ENCODE peak calls at places on chromosomes 3 and 15, in seven cellular contexts. V is breast epithelium, Y is stomach, K is HCT116, O is right lobe of liver, B is sigmoid colon, N is adrenal gland. Z is an unnamed sample. For H3K4me1, the result is how much of the 10 kb centered on the place peaks cover.

GRCh38 chr3:58769065-58769464 is 102.5 kb upstream of the FAM3D start:
- DNase-seq in K (no peak), V (no peak), O (no peak), Y (no peak), B (no peak), N (no peak), Z (no peak)

GRCh38 chr15:76932090-76932966 is 779 bp downstream of the RCN2 start:
- DNase-seq in N (no peak), B (no peak), Y (no peak), K (no peak), O (no peak), V (no peak), Z (peak)

GRCh38 chr3:167743799-167744198 is 8.3 kb downstream of the SERPINI1 start:
- DNase-seq in V (no peak), N (no peak), B (no peak), Y (no peak), O (no peak), K (no peak), Z (no peak)

GRCh38 chr15:36808401-36809160 is 229.2 kb downstream of the CDIN1 start:
- DNase-seq in V (no peak), K (no peak), Y (peak), B (no peak), O (peak), N (peak), Z (no peak)

GRCh38 chr15:100221461-100222348 is 120.1 kb downstream of the ADAMTS17 start:
- DNase-seq in K (no peak), Y (no peak), V (peak), B (no peak), O (no peak), N (no peak), Z (no peak)

GRCh38 chr3:4853749-4854140 is 125.5 kb upstream of the BHLHE40 start:
- DNase-seq in K (no peak), N (no peak), O (no peak), V (no peak), Y (no peak), B (no peak), Z (no peak)

GRCh38 chr3:55868347-55868746 is 381.2 kb upstream of the WNT5A start:
- DNase-seq in Y (no peak), V (no peak), O (no peak), N (no peak), B (no peak), K (no peak), Z (no peak)

GRCh38 chr3:59451041-59451763 is 401.4 kb upstream of the CFAP20DC start:
- DNase-seq in O (no peak), K (no peak), Y (no peak), V (no peak), N (no peak), B (no peak), Z (no peak)

GRCh38 chr3:189945935-189946709 is 174.6 kb downstream of the P3H2 start:
- DNase-seq in N (no peak), B (no peak), O (no peak), K (no peak), Y (no peak), V (no peak), Z (no peak)

GRCh38 chr15:48644827-48645557 is 517 bp downstream of the FBN1 start:
- DNase-seq in K (no peak), V (no peak), B (peak), N (peak), O (peak), Y (no peak), Z (peak)

GRCh38 chr3:155753038-155753647 is 8.3 kb upstream of the PLCH1 start:
- DNase-seq in V (no peak), Y (no peak), B (no peak), O (no peak), K (no peak), N (no peak), Z (no peak)

GRCh38 chr3:139758654-139759291 is 81.0 kb upstream of the NMNAT3 start:
- DNase-seq in N (no peak), K (no peak), B (no peak), V (no peak), O (peak), Y (no peak), Z (peak)

GRCh38 chr3:21174461-21174860 is 576.5 kb downstream of the ZNF385D start:
- DNase-seq in O (no peak), K (no peak), Y (no peak), N (no peak), B (no peak), V (no peak), Z (no peak)

GRCh38 chr3:191484461-191484860 is 23.5 kb downstream of the PYDC2 start:
- DNase-seq in O (no peak), K (peak), Y (no peak), V (no peak), B (no peak), N (no peak), Z (no peak)

GRCh38 chr15:80906159-80906775 is 83.4 kb downstream of the MESD start:
- DNase-seq in N (no peak), Y (no peak), V (no peak), B (no peak), O (no peak), K (peak), Z (no peak)

GRCh38 chr3:22861426-22861825 is 341.7 kb upstream of the UBE2E2 start:
- DNase-seq in O (no peak), B (no peak), K (no peak), V (no peak), Y (no peak), N (no peak), Z (no peak)

GRCh38 chr3:65627102-65627501 is 411.6 kb downstream of the MAGI1 start:
- DNase-seq in Y (no peak), K (no peak), V (no peak), O (no peak), N (no peak), B (no peak), Z (no peak)

DNA sequence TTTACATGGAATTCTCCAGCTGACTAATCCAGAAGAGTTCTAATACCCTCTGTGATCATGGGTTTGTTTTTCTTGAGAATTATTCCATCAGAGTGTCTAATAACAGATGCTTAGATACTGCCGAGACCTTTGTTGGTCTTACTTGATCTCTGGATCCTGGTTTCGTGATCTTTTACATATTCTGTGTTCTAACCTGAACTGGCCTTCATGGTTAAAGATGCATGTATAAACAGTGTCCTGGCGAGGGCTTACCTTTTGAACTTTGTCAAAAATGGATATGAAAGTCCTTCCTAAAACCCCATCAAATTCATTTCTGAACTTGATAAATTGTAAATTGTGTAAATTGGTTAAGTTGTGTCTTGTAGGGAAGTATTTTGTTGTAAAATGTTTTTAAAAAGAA is 24.8 kb downstream of the UBE2Q2 start:
- DNase-seq in O (no peak), K (no peak), N (no peak), Y (no peak), V (no peak), B (no peak), Z (no peak)
- H3K4me3 ChIP-seq in O (no peak), K (no peak), N (no peak), Y (no peak), V (no peak), B (no peak), Z (no peak)

GRCh38 chr3:170867552-170867951 is 2.4 kb downstream of the RPL22L1 start:
- DNase-seq in K (no peak), V (no peak), B (no peak), Y (no peak), O (no peak), N (no peak), Z (no peak)
- H3K27ac ChIP-seq in K (peak), V (no peak), B (no peak), Y (no peak), O (no peak), N (no peak), Z (no peak)

GRCh38 chr15:69392352-69392751 is 21.8 kb upstream of the KIF23 start:
- DNase-seq in K (no peak), O (no peak), B (no peak), Y (no peak), N (no peak), V (no peak), Z (no peak)
- H3K4me1 ChIP-seq in K (under half), O (under half), B (under half), Y (under half), N (under half), V (under half), Z (under half)

DNA sequence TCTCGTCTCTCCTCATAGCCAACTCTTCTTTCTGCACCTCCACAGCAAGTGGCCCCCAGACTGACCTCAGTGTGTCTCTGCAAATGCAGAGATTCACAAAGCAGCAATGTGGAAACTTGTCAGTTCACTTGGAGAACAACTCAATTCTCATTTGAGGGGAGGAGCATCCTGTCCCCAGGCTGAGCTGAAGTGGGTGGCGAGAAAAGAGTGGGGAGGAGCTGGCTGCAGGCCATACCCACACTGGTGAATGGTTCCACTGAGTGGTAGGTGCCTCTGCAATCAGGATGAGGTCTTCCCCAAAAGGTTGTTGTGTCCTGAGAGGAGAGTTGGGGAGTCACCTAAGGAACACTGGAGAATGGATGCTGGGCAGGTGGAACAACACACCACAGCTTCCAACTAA is 248.6 kb upstream of the IL12A start:
- DNase-seq in B (no peak), K (no peak), V (no peak), N (no peak), Y (no peak), O (no peak), Z (no peak)
- H3K4me3 ChIP-seq in B (no peak), K (no peak), V (no peak), N (no peak), Y (no peak), O (no peak), Z (no peak)

DNA sequence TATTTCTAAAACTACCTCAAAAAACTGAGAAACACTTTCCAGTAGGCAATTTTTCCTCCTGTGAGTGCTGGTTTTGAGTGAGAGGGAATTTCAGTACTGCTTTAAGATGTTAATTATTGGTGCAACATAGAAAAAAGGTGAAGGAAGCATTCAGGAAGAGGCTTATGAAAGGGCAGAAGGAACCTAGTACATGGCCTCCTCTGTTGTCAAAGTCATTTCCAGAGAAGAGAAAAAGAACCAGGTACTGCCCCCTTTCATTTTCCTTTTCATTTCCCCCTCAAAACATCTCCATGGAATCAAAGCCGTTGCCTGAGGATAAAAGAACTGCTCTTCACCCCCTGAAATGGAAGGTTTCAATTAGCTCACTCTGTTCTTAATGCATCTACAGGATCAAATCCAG is 19.8 kb downstream of the RARRES1 start:
- DNase-seq in V (no peak), B (no peak), K (no peak), N (no peak), Y (no peak), O (no peak), Z (no peak)
- H3K27ac ChIP-seq in V (peak), B (peak), K (no peak), N (no peak), Y (peak), O (peak), Z (peak)

DNA sequence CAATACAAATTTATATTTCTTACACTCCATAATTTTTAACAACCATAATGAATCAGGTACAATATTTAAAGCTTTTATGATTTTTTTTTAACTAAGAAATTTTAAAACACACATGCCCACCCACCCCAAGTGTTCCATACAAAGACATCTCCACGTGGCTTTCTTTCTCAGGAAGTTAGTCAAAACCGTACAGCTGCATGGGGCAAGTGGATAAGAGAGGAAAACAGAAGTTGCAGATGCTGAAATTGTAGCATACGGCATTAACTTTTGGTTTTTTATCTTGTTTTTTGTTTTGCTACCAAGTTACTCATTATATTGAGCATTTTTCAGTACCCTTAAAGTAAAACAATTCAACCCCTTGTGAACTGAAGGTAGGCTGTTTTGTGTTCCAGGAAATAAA is 14.8 kb downstream of the GNB4 start:
- DNase-seq in O (no peak), Y (no peak), K (no peak), V (no peak), B (no peak), N (no peak), Z (no peak)
- H3K4me1 ChIP-seq in O (under half), Y (under half), K (under half), V (under half), B (half or more), N (under half), Z (under half)

GRCh38 chr3:187669675-187670504 is at the start of gene SST:
- DNase-seq in V (no peak), K (no peak), N (no peak), B (no peak), O (peak), Y (peak), Z (no peak)
- H3K4me3 ChIP-seq in V (no peak), K (no peak), N (no peak), B (no peak), O (no peak), Y (no peak), Z (no peak)

DNA sequence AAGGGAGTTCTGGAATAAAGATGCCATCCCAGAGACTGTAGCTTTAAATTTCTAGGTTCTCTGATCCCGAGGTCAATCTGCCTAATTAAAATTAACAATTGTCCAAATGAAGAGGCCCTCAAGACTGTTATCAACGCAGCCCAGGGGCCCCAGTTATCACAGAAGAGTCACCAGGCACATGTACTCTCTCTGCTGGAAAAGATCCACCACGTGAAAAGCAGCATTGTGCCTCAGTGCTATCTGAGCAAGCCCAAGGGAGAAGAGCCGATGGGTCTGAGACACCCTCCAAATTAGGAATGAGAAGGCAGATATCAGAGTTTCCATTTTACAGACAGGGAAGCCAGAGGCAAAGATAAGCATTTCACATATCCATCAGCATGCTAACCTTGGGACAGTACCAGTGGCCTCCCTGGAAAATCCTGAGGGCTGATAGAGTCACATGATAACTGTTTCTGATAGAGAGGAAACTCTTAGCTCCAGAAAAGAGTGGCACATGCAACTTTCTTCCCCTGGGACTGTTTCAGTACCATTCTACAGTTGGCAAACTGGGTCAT is 55.5 kb downstream of the ITGB5 start:
- DNase-seq in K (no peak), B (no peak), Y (no peak), N (no peak), O (no peak), V (no peak), Z (no peak)
- H3K27ac ChIP-seq in K (no peak), B (peak), Y (peak), N (no peak), O (no peak), V (peak), Z (peak)

GRCh38 chr3:53005338-53005737 is 40.5 kb downstream of the SFMBT1 start:
- DNase-seq in K (no peak), V (no peak), Y (no peak), N (no peak), O (no peak), B (no peak), Z (no peak)

GRCh38 chr3:53003320-53003719 is 42.6 kb downstream of the SFMBT1 start:
- DNase-seq in K (no peak), B (no peak), O (no peak), N (no peak), V (no peak), Y (no peak), Z (no peak)

GRCh38 chr3:53009826-53010539 is 35.9 kb downstream of the SFMBT1 start:
- DNase-seq in K (no peak), V (no peak), Y (no peak), O (no peak), B (no peak), N (no peak), Z (no peak)

GRCh38 chr3:53008932-53009331 is 36.9 kb downstream of the SFMBT1 start:
- DNase-seq in Y (no peak), B (no peak), O (no peak), K (no peak), N (no peak), V (no peak), Z (no peak)

DNA sequence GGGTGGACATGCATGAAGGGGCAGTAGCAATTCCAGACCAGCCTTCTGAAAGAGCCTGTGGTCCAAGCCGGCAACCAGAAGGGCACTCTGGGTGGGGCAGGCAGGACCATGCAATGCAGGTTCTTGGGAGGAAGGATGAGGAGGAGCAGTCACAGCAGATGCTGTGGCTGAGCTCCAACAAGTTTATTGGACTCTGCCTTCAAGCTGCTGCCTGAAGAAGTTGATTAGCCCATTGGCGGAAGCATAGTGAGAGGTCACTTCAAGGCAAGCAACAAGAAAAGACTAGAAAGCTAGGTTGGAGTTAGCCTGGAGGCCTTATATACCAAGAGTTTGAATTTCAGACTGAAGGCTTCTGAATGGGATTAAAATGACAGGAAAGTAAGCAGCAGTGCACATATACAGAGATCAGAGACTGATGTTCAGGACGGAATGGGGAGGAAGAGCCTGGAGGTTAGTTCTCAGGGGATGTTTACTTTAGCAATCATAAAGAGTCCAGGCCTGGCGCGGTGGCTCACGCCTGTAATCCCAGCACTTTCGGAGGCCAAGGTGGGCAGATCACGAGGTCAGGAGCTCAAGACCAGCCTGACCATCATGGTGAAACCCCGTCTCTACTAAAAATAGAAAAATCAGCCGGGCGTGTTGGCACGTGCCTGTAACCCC is 39.9 kb downstream of the SFMBT1 start:
- DNase-seq in Y (no peak), K (no peak), B (no peak), V (no peak), O (no peak), N (no peak), Z (no peak)
- H3K4me1 ChIP-seq in Y (under half), K (under half), B (under half), V (under half), O (under half), N (under half), Z (under half)

DNA sequence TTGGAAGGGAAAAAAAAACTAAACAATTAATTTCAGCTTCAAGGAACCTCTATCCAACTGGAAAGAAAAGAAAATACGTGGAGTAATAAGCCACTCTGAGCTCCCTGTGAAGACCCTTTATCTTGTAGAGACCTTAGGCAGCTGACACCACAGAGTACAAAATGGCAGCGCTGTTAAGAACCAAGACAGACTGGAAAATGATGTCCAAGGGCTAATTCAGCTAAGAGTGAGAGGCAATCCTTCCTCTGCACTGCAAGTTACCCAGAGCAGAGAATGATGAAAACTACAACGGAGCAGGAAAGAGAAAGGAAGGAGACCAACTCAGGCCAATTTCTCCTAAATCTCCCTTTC is 56.7 kb downstream of the ZNF148 start:
- DNase-seq in Y (no peak), B (no peak), O (no peak), N (no peak), V (no peak), K (no peak), Z (no peak)
- H3K4me3 ChIP-seq in Y (no peak), B (no peak), O (no peak), N (no peak), V (no peak), K (no peak), Z (no peak)

Z was measured in SJSA1.